ENCODE peak calls at places on chromosomes 16 and 17, in four cellular contexts. E is H1, J is neuronal stem cell, Q is H9. W is an unnamed sample.

GRCh38 chr16:80254970-80255369 is 285.8 kb upstream of the DYNLRB2 start:
- DNase-seq in Q (no peak), E (no peak), J (no peak), W (no peak)

GRCh38 chr17:44921122-44921882 is 6.0 kb upstream of the GFAP start:
- DNase-seq in Q (peak), J (peak), E (no peak), W (peak)

GRCh38 chr16:74997042-74997491 is 1.8 kb upstream of the ZNRF1 start:
- DNase-seq in J (no peak), Q (no peak), E (no peak), W (peak)

GRCh38 chr16:55502801-55503366 is 6.0 kb upstream of the LPCAT2 start:
- DNase-seq in Q (peak), J (no peak), E (no peak), W (no peak)

GRCh38 chr16:30585022-30585399 is 486 bp downstream of the ZNF785 start:
- DNase-seq in J (no peak), Q (peak), E (no peak), W (peak)

GRCh38 chr17:20196314-20196713 is 187.2 kb downstream of the SPECC1 start:
- DNase-seq in J (no peak), Q (no peak), E (no peak), W (no peak)

GRCh38 chr16:49488336-49488735 is 114.7 kb downstream of the C16orf78 start:
- DNase-seq in J (no peak), Q (no peak), E (no peak), W (no peak)

GRCh38 chr16:65672960-65673359 is 551.1 kb upstream of the CDH11 start:
- DNase-seq in Q (no peak), E (no peak), J (no peak), W (peak)

GRCh38 chr17:51224615-51225262 is 35.1 kb downstream of the MBTD1 start:
- DNase-seq in E (no peak), Q (no peak), J (no peak), W (no peak)

GRCh38 chr17:39276113-39276512 is 50.4 kb upstream of the STAC2 start:
- DNase-seq in Q (no peak), J (no peak), E (no peak), W (no peak)

GRCh38 chr16:56193951-56194726 is 2.9 kb downstream of the GNAO1 start:
- DNase-seq in E (peak), Q (peak), J (peak), W (peak)

GRCh38 chr16:73025506-73026131 is 22.3 kb downstream of the ZFHX3 start:
- DNase-seq in J (no peak), Q (no peak), E (no peak), W (no peak)

GRCh38 chr17:40499551-40500189 is 1.8 kb downstream of the TNS4 start:
- DNase-seq in J (no peak), E (no peak), Q (peak), W (peak)

GRCh38 chr16:814974-815373 is 14.4 kb upstream of the GNG13 start:
- DNase-seq in Q (no peak), E (no peak), J (no peak), W (no peak)

GRCh38 chr16:22643886-22644285 is 133.2 kb downstream of the NPIPB5 start:
- DNase-seq in Q (no peak), J (no peak), E (no peak), W (no peak)

GRCh38 chr17:9138161-9138717 is 116.9 kb downstream of the NTN1 start:
- DNase-seq in J (no peak), Q (no peak), E (no peak), W (no peak)

GRCh38 chr16:56625943-56626654 is 518 bp downstream of the MT1E start:
- DNase-seq in E (no peak), Q (no peak), J (no peak), W (no peak)

GRCh38 chr17:1474402-1475189 is 17.9 kb downstream of the MYO1C start:
- DNase-seq in E (no peak), Q (no peak), J (no peak), W (no peak)

GRCh38 chr16:12961621-12962020 is 60.2 kb downstream of the SHISA9 start:
- DNase-seq in E (no peak), Q (no peak), J (no peak), W (no peak)

GRCh38 chr16:88951989-88952388 is 25.0 kb downstream of the CBFA2T3 start:
- DNase-seq in J (no peak), E (no peak), Q (no peak), W (no peak)

GRCh38 chr17:55735784-55736405 is 13.2 kb upstream of the TMEM100 start:
- DNase-seq in J (no peak), Q (no peak), E (no peak), W (peak)

GRCh38 chr16:70777496-70777895 is 23.5 kb downstream of the VAC14 start:
- DNase-seq in Q (no peak), J (no peak), E (no peak), W (no peak)

GRCh38 chr16:70775399-70775798 is 25.6 kb downstream of the VAC14 start:
- DNase-seq in E (no peak), J (no peak), Q (no peak), W (no peak)

GRCh38 chr16:70770968-70771552 is 29.9 kb downstream of the VAC14 start:
- DNase-seq in J (peak), E (no peak), Q (peak), W (peak)

GRCh38 chr16:70772493-70772892 is 28.5 kb downstream of the VAC14 start:
- DNase-seq in E (no peak), Q (no peak), J (no peak), W (no peak)

DNA sequence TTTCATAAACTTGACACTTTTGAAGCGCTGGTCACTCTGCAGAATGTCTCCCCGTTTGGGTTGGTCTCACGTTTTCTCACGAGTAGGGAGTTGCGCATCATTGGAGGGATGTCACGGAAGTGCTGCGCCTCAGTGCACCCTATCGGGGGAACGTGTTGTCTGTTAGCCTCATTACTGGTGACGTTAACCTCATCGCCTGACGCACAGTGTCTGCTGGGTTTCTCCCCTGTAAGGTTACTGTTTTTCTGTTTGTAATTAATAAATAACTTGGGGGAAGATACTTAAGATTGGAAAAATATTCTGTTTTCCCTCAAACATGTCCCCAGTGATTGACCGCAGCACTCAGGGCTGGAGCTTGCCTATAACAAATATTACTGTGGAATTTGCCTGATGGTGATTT is 26.7 kb downstream of the VAC14 start:
- DNase-seq in E (no peak), Q (no peak), J (no peak), W (no peak)
- H3K18ac ChIP-seq in E (no peak), Q (no peak), J (no peak), W (no peak)

GRCh38 chr16:69872888-69873287 is 78.2 kb upstream of the CLEC18A start:
- DNase-seq in Q (no peak), J (no peak), E (no peak), W (no peak)

GRCh38 chr16:69873783-69874182 is 77.4 kb upstream of the CLEC18A start:
- DNase-seq in Q (no peak), E (no peak), J (no peak), W (no peak)

GRCh38 chr16:69871708-69872107 is 79.4 kb upstream of the CLEC18A start:
- DNase-seq in Q (no peak), J (no peak), E (no peak), W (no peak)

GRCh38 chr16:69867796-69868565 is 83.2 kb upstream of the CLEC18A start:
- DNase-seq in Q (no peak), E (no peak), J (no peak), W (no peak)

GRCh38 chr16:69870761-69871160 is 80.4 kb upstream of the CLEC18A start:
- DNase-seq in E (no peak), J (no peak), Q (no peak), W (no peak)
- H4K8ac ChIP-seq in E (no peak), J (no peak), Q (no peak), W (no peak)

GRCh38 chr17:50059256-50059655 is 3.3 kb downstream of the ITGA3 start:
- DNase-seq in Q (no peak), E (no peak), J (no peak), W (no peak)
- H3K18ac ChIP-seq in Q (no peak), E (no peak), J (peak), W (no peak)

DNA sequence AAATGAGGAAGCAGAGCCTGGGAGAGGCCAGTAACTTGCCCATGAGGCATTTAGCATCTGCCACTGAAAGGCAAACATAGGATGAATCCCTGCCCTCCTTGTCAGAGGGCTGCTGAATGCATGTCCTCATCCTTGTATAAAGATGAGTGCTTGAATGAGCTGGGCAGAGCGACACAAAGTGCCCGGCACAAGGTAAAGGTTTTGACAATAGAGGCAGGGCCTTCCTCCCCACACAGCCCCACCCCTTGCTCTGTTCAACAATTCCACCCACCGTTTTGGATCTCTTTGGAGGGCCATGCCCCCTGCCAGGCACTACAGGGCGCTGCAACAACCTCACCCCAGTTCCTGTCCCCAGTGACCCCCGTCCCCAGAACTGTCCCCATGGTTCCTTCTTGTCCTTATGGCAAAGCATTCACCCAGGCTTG is 1.4 kb upstream of the KRT19 start:
- DNase-seq in J (no peak), Q (no peak), E (no peak), W (no peak)
- H4K8ac ChIP-seq in J (no peak), Q (no peak), E (no peak), W (no peak)

DNA sequence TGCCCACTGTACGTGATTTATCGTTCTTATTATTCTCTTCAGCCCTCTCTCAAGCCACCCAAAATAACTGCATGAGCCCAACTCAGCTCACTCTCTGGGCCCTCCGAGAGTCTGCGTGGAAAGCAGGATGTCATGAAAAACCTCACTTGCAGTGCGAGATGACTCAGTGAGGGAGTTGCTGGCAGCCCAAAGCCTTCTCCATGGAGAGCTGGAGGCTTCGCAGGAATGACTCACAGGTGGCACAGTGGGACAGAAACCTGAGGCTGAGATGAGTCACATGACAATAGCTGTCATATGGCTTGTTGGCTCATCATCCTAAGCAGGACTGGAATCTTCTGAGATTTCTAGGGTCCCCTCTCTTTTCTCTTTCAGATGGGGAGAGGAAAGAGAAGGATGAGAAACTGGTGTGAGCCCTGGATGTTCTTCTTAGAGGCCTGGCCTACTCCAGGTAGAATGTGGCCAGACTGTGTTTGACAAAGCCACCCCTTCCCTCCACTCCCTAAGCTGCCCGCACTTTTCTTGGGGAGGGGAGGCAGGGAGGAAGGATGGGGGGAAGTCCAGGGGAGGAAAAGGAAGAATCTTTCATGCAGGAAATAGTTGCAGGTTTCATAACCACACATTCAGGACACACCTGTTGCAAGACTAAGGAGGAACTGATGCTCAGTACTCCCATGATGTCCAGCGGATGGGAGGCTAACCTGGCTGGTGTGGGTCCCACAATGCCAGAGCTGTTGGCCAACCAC is 160.6 kb upstream of the RPL38 start:
- DNase-seq in J (no peak), E (no peak), Q (no peak), W (peak)
- H3K18ac ChIP-seq in J (peak), E (no peak), Q (no peak), W (no peak)

GRCh38 chr17:80851277-80851925 is 140.2 kb upstream of the CHMP6 start:
- DNase-seq in J (no peak), Q (no peak), E (no peak), W (no peak)
- H4K8ac ChIP-seq in J (no peak), Q (no peak), E (no peak), W (no peak)

GRCh38 chr17:77476006-77476405 is 335.2 kb downstream of the SEC14L1 start:
- DNase-seq in J (no peak), Q (no peak), E (no peak), W (no peak)
- H3K18ac ChIP-seq in J (peak), Q (no peak), E (peak), W (no peak)

GRCh38 chr17:62781826-62782225 is 26.3 kb downstream of the MARCHF10 start:
- DNase-seq in J (no peak), Q (peak), E (no peak), W (no peak)

GRCh38 chr17:62780273-62780672 is 27.8 kb downstream of the MARCHF10 start:
- DNase-seq in J (no peak), Q (peak), E (no peak), W (no peak)

GRCh38 chr17:62781356-62781755 is 26.8 kb downstream of the MARCHF10 start:
- DNase-seq in J (no peak), E (no peak), Q (peak), W (no peak)

GRCh38 chr17:62778990-62779681 is 29.0 kb downstream of the MARCHF10 start:
- DNase-seq in J (no peak), E (no peak), Q (peak), W (no peak)

GRCh38 chr17:62780951-62781350 is 27.2 kb downstream of the MARCHF10 start:
- DNase-seq in E (no peak), Q (no peak), J (no peak), W (no peak)
- H4K8ac ChIP-seq in E (no peak), Q (no peak), J (no peak), W (no peak)

DNA sequence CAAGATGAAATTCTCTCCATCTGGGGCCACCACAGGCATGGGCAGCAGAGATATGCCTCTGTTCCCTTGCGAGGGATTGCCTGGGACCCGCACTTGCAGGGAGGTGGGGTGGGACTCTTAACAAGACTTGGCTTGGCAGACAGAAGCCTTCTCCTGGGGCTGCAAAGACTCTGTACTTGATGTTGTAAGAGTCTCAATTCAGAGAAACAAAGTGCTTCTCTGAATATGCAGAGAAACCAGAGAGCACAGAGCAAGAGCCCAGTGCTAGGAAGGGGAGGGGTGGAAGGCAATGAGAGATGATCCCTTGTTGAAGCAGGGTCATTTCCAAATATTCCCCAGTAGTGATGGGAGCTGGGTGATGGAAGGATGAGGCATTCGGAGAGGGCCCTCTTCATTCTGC is 2.2 kb downstream of the MMP28 start:
- DNase-seq in Q (peak), J (no peak), E (no peak), W (no peak)
- H3K18ac ChIP-seq in Q (no peak), J (no peak), E (no peak), W (no peak)